ENCODE peak calls at places on chromosomes 5 and 9, in four cellular contexts. S, X, E and Y are unnamed samples.
A peak's percentile ranks its signal among the peaks of the same experiment; 100 is the strongest.

GRCh38 chr5:171589461-171589860 is 170.0 kb downstream of the FGF18 start:
- DNase-seq in E (peak; percentile 35), X (no peak), S (no peak), Y (no peak)

GRCh38 chr9:74920944-74921626 is 31.6 kb downstream of the C9orf40 start:
- DNase-seq in X (no peak), E (no peak), S (no peak), Y (no peak)

GRCh38 chr9:121772600-121773285 is 121.3 kb downstream of the DAB2IP start:
- DNase-seq in E (no peak), X (no peak), S (no peak), Y (no peak)

GRCh38 chr9:128684325-128685021 is 4.5 kb upstream of the SET start:
- DNase-seq in S (peak; percentile 70), E (peak; percentile 78), X (peak; percentile 69), Y (no peak)

GRCh38 chr5:177094224-177095087 is 7.7 kb downstream of the FGFR4 start:
- DNase-seq in X (no peak), S (no peak), E (no peak), Y (no peak)

GRCh38 chr5:148855249-148856008 is 29.0 kb downstream of the ADRB2 start:
- DNase-seq in E (no peak), X (no peak), S (no peak), Y (no peak)

GRCh38 chr5:73391441-73391871 is 57.1 kb downstream of the FOXD1 start:
- DNase-seq in E (no peak), S (no peak), X (no peak), Y (no peak)

GRCh38 chr9:91803143-91803940 is 146.7 kb downstream of the ROR2 start:
- DNase-seq in X (no peak), E (no peak), S (no peak), Y (no peak)

GRCh38 chr9:116058421-116058820 is 95.2 kb upstream of the PAPPA start:
- DNase-seq in X (no peak), S (no peak), E (no peak), Y (no peak)

GRCh38 chr5:179967489-179967888 is 59.8 kb upstream of the TBC1D9B start:
- DNase-seq in E (no peak), S (no peak), X (no peak), Y (no peak)

GRCh38 chr5:143025376-143025775 is 255.2 kb downstream of the ARHGAP26 start:
- DNase-seq in E (no peak), S (no peak), X (no peak), Y (no peak)

GRCh38 chr5:9564752-9565151 is 18.9 kb upstream of the SEMA5A start:
- DNase-seq in X (no peak), S (no peak), E (no peak), Y (no peak)

GRCh38 chr5:1702318-1702717 is 97.3 kb downstream of the MRPL36 start:
- DNase-seq in X (no peak), S (no peak), E (peak; percentile 48), Y (no peak)
- TF ChIP-seq SUZ12 in X (no peak), S (no peak), E (no peak), Y (no peak)

DNA sequence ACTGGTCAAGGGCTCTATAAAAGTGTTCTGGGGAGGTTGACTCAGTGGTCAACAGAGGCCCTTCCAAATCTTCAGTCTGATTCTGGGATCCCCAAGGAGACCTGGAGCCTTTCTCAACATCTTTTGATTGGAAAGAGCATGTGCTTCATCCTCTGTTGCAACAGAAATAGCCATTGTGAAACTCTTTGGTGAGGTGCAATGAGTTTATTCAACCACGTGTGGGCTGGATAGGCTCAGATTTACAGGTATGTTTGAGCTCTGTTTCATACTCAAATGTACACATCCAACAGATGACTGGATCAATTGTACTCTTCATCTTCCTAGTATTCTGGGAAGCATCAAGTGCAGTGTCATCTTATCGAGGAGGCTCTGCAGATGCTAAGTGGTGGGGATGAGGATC is 60.5 kb downstream of the CTSL start:
- DNase-seq in E (no peak), X (no peak), S (no peak), Y (no peak)
- TF ChIP-seq SUZ12 in E (no peak), X (no peak), S (no peak), Y (no peak)

DNA sequence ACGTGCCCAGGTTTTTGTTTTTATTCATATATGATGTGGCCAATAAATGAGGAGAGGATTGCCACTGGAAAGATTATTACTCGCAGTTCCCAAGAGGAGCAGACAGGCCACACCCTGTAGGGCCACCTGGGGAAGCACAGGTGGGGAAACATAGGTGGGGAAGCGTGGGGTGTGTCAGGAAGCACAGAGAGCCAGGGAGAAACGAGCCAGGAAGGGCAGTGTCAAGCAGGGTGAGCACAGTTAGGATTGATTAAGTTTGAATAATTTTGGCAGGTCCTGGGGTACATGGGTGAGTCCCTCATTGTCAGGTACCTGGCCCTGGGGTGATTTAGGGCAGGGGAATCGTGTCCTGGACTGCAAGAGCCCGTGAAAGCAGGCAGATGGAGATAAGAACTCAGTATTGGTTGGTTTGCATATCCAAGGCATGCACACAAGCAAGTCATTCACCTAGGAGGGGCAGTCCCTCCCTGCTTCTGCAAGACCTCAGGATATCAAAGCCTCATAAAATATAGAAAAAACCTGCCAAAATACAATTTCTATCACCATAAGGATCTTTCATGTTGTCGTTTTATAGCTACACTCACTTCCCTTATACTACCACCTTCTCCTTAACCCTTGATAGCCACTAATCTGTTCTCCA is 22.4 kb downstream of the MVB12B start:
- DNase-seq in X (no peak), E (no peak), S (no peak), Y (no peak)
- TF ChIP-seq SUZ12 in X (no peak), E (no peak), S (no peak), Y (no peak)

GRCh38 chr9:136086213-136086881 is 8.7 kb downstream of the NACC2 start:
- DNase-seq in X (no peak), S (no peak), E (no peak), Y (no peak)
- TF ChIP-seq SUZ12 in X (no peak), S (no peak), E (no peak), Y (no peak)